ENCODE peak calls at places on chromosome 19, in five cellular contexts. W is HCT116, B is vagina, Q is H1, R is breast epithelium. T is an unnamed sample.

GRCh38 chr19:16749326-16749725 is 29.7 kb downstream of the NWD1 start:
- DNase-seq in B (no peak), W (no peak), Q (no peak), R (no peak), T (peak)

GRCh38 chr19:17803264-17803896 is 8.4 kb downstream of the B3GNT3 start:
- DNase-seq in R (peak), Q (no peak), B (no peak), W (no peak), T (peak)

GRCh38 chr19:15177269-15178116 is 23.3 kb downstream of the NOTCH3 start:
- DNase-seq in W (no peak), R (peak), Q (peak), B (no peak), T (peak)

GRCh38 chr19:36436531-36436930 is 18.1 kb upstream of the ZFP82 start:
- DNase-seq in Q (no peak), B (no peak), W (no peak), R (no peak), T (no peak)

GRCh38 chr19:56987184-56987583 is 132.6 kb upstream of the USP29 start:
- DNase-seq in R (no peak), Q (no peak), W (no peak), B (no peak), T (no peak)

GRCh38 chr19:55451163-55451521 is 8.0 kb upstream of the SHISA7 start:
- DNase-seq in W (no peak), B (no peak), Q (no peak), R (no peak), T (peak)

GRCh38 chr19:47389150-47389556 is 30.2 kb downstream of the MEIS3 start:
- DNase-seq in W (no peak), R (no peak), Q (no peak), B (no peak), T (no peak)

GRCh38 chr19:3969435-3970312 is 1.2 kb downstream of the DAPK3 start:
- DNase-seq in Q (peak), W (no peak), R (peak), B (no peak), T (no peak)

GRCh38 chr19:2242092-2242537 is 5.5 kb downstream of the SF3A2 start:
- DNase-seq in B (no peak), Q (no peak), R (no peak), W (no peak), T (no peak)

GRCh38 chr19:11373166-11373884 is 1.1 kb upstream of the SWSAP1 start:
- DNase-seq in B (no peak), R (no peak), Q (no peak), W (no peak), T (peak)

GRCh38 chr19:46287585-46287984 is 9.3 kb upstream of the HIF3A start:
- DNase-seq in R (no peak), W (no peak), Q (no peak), B (no peak), T (no peak)

GRCh38 chr19:45025264-45025663 is 13.6 kb upstream of the CLASRP start:
- DNase-seq in R (no peak), Q (no peak), B (no peak), W (no peak), T (no peak)
- TF ChIP-seq CTCF in R (no peak), Q (no peak), B (no peak), W (no peak), T (no peak)

GRCh38 chr19:41407271-41407670 is 9.7 kb downstream of the BCKDHA start:
- DNase-seq in W (no peak), Q (no peak), R (no peak), B (no peak), T (no peak)

GRCh38 chr19:41403181-41403970 is 5.8 kb downstream of the BCKDHA start:
- DNase-seq in B (no peak), Q (no peak), W (no peak), R (no peak), T (no peak)

GRCh38 chr19:41409288-41409687 is 11.7 kb downstream of the BCKDHA start:
- DNase-seq in R (peak), Q (no peak), B (no peak), W (peak), T (no peak)

GRCh38 chr19:41408256-41408655 is 10.6 kb downstream of the BCKDHA start:
- DNase-seq in R (no peak), Q (no peak), B (no peak), W (no peak), T (peak)

GRCh38 chr19:41405776-41406175 is 8.2 kb downstream of the BCKDHA start:
- DNase-seq in R (no peak), B (no peak), W (no peak), Q (no peak), T (no peak)
- TF ChIP-seq POLR2AphosphoS5 in R (no peak), B (no peak), W (no peak), Q (no peak), T (no peak)

GRCh38 chr19:42524943-42525342 is 3.3 kb downstream of the CEACAM1 start:
- DNase-seq in W (no peak), B (no peak), R (no peak), Q (peak), T (no peak)

GRCh38 chr19:42529248-42529764 is 1.0 kb upstream of the CEACAM1 start:
- DNase-seq in W (peak), B (no peak), Q (peak), R (peak), T (peak)

GRCh38 chr19:42532881-42533280 is 4.6 kb upstream of the CEACAM1 start:
- DNase-seq in B (no peak), R (no peak), Q (peak), W (no peak), T (no peak)

GRCh38 chr19:42531313-42531712 is 3.0 kb upstream of the CEACAM1 start:
- DNase-seq in W (no peak), Q (peak), B (no peak), R (no peak), T (no peak)

DNA sequence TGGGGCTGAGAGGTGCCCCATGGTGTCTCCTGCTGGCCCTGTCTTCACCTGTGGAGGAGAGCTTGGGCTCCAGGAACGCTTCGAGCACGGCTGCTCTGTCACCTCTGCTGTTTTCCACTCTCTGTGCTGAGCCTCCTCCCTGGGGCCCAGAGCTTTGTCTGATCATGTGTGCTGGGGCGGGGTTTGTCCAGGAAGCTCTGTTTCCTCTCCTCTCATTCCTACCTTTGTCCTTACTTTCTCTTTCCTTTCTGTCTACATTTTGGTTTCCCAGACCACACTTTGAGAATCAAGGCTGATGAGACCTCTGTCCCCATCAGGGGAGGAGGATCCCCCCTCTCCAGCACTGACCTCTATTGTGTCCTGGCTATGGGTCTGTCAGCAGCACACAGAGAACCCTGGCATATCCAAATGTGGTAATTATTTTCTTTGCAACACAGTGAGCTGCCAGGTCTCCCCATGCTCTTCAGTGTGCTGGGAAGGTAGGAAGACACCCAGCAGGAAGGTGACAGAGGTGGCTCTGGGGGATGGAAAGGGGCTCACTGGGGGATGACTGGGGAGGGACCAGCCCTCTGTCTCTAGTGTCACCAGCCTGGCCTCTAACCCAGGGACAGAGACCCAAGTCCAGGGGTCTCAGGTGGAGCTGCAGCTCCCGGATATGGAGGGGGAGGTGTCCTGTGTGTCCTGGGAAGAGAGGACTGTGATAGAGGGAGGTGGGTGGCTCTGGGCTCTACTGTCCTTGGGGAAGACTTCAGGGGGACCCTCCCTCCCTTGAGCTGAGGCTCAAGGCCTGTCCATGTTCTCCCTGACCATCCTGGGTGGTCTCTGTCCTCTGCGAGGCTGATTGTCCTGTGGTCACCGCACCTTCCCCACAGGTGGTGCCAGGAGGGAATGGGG is at the start of gene CEACAM1:
- DNase-seq in W (no peak), Q (peak), B (no peak), R (peak), T (no peak)
- H3K27ac ChIP-seq in W (no peak), Q (no peak), B (peak), R (peak), T (peak)

GRCh38 chr19:42311612-42312160 is 1.4 kb upstream of the TMEM145 start:
- DNase-seq in R (no peak), W (no peak), Q (peak), B (no peak), T (no peak)

GRCh38 chr19:42312370-42312769 is 739 bp upstream of the TMEM145 start:
- DNase-seq in R (no peak), Q (no peak), B (no peak), W (no peak), T (no peak)

GRCh38 chr19:42313840-42314755 is 989 bp downstream of the TMEM145 start:
- DNase-seq in W (no peak), Q (no peak), R (no peak), B (no peak), T (no peak)

GRCh38 chr19:42315024-42315423 is 1.9 kb downstream of the TMEM145 start:
- DNase-seq in W (no peak), Q (no peak), R (no peak), B (no peak), T (no peak)

DNA sequence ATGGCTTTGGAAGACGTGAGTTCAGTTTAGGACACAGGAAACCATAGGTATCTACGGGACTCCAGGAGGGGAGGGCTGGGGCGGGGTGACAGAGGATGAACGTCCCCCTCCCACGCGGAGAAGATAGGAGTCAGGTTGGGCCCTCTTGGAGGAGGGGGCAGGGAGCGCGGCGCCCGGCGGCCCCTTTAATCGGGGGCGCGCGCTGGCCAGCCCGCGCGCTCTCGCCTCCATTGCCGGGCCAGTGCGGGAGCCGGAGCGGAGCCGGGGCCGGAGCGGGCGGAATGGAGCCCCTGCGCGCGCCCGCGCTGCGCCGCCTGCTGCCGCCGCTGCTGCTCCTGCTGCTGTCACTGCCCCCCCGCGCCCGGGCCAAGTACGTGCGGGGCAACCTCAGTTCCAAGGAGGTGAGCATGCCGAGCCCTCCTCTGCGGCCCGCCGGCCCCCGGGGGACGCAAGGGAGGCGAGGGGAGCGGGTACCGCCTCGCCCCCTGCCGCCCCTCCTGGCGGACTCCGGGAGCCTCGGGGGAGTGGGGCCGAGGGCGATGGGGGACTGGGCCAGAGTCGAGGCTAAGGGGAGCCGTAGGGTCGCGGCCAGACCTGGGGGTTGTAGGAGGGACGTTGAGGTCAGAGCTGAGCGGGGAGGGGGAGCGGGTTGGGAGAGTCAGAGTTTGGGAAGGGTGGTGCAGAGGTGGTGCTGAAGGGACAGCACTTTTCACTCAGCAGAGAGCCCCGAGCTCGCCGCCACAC is at the start of gene TMEM145:
- DNase-seq in B (no peak), W (no peak), Q (peak), R (no peak), T (no peak)
- TF ChIP-seq CTCF in B (no peak), W (peak), Q (peak), R (peak), T (no peak)

GRCh38 chr19:7743425-7743841 is 3.9 kb downstream of the CD209 start:
- DNase-seq in B (no peak), W (no peak), Q (no peak), R (no peak), T (no peak)
- TF ChIP-seq POLR2AphosphoS5 in B (no peak), W (no peak), Q (no peak), R (no peak), T (no peak)

GRCh38 chr19:51750381-51751124 is 1.1 kb downstream of the FPR1 start:
- DNase-seq in W (no peak), R (no peak), Q (no peak), B (no peak), T (no peak)
- H3K27ac ChIP-seq in W (no peak), R (no peak), Q (no peak), B (no peak), T (peak)

GRCh38 chr19:29259867-29260281 is 46.9 kb upstream of the UQCRFS1 start:
- DNase-seq in B (no peak), W (no peak), Q (no peak), R (no peak), T (no peak)

GRCh38 chr19:29260477-29261317 is 47.7 kb upstream of the UQCRFS1 start:
- DNase-seq in R (no peak), W (peak), Q (peak), B (no peak), T (no peak)

GRCh38 chr19:29262085-29262484 is 49.1 kb upstream of the UQCRFS1 start:
- DNase-seq in Q (no peak), R (no peak), B (no peak), W (no peak), T (no peak)

GRCh38 chr19:29256516-29256915 is 43.6 kb upstream of the UQCRFS1 start:
- DNase-seq in W (no peak), B (no peak), R (no peak), Q (no peak), T (no peak)

DNA sequence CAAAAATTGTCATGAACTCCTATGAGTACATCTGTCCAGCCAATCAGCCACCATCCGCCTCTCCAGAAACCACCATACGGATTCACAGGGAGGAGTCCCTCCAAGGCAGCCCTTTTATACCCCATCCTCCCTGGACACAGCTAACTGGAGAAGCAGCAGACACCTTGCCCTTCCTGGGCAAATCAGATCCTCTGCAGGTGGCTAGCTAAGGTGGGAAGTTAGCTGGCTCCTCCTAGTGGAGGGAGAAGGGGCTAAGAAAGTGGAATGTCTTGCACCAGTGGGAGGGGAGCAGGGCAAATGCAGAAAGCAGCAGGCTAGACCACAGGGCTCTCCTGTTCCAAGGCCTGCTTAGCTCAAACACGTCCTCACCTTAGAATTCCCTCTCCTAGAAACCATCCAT is 46.2 kb upstream of the UQCRFS1 start:
- DNase-seq in Q (no peak), B (no peak), R (no peak), W (no peak), T (no peak)
- TF ChIP-seq CTCF in Q (peak), B (no peak), R (no peak), W (peak), T (no peak)

DNA sequence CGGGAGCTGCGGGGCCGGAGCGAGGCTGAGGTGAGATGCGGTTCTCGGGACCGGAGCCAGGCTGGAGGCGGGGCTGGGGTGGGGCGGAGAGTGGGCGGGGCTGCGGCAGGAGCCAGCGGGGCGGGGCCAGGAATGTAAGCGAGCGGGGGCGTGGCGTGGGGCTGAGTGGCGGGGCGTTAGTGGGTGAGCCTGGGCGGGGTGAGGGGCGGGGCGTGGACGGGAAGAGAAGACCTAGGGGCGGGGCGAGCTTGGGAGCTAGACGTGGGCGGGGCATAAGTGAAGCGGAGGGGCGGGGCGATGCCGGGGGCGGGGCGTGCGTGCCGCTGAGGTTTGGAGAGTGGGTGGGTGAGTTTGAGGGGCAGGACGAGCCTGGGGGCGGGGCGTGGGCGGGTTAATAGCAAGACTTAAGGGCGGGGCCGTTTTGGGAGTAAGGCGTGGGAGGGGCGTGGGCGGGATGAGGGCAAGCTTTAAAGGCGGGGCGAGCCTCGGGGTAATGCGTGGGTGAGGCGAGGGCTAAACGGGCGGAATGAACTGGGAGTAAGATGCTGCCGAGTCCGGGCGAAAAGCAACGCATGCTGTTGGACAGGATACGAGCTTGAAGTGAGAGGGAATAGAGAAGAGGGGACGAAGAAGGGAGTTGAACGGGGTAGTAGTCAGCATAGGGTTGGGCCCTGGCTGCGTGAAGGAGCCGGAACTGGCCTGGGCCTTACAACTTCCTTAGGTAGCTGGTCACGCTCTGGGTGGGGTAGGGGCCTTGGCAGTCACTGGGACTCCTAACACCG is 573 bp downstream of the SNAPC2 start:
- DNase-seq in W (peak), R (peak), B (peak), Q (peak), T (peak)
- TF ChIP-seq POLR2AphosphoS5 in W (peak), R (peak), B (peak), Q (no peak), T (peak)

GRCh38 chr19:51546107-51546649 is 14.7 kb upstream of the SIGLEC6 start:
- DNase-seq in R (no peak), W (no peak), Q (no peak), B (no peak), T (no peak)
- H3K27ac ChIP-seq in R (no peak), W (no peak), Q (no peak), B (no peak), T (no peak)

T was measured in upper lobe of left lung.